ENCODE peak calls at places on chromosomes 1 and 21, in four cellular contexts. O is NCI-H345; Y is stimulated activated CD4-positive, alpha-beta T cell treated with anti-CD3 and anti-CD28 coated beads, Interleukin-12 subunit alpha, Interleukin-12 subunit beta, amount 100 ng/mL, for 48 hours; M is left lung. W is an unnamed sample.

GRCh38 chr1:21365036-21365435 is 74.8 kb upstream of the ECE1 start:
- DNase-seq in O (no peak), Y (no peak), M (no peak), W (no peak)

GRCh38 chr1:54299037-54299436 is 99.1 kb downstream of the MRPL37 start:
- DNase-seq in O (no peak), Y (no peak), M (peak; percentile 71), W (peak; percentile 58)

GRCh38 chr1:233295775-233296322 is 324 bp upstream of the PCNX2 start:
- DNase-seq in O (no peak), Y (no peak), M (no peak), W (no peak)

GRCh38 chr1:227225715-227226346 is 92.5 kb downstream of the CDC42BPA start:
- DNase-seq in O (no peak), Y (no peak), M (no peak), W (no peak)

GRCh38 chr1:53895421-53895820 is 1.4 kb downstream of the DIO1 start:
- DNase-seq in O (no peak), Y (no peak), M (no peak), W (no peak)

GRCh38 chr1:60822252-60822651 is 260.1 kb upstream of the NFIA start:
- DNase-seq in O (no peak), Y (no peak), M (no peak), W (no peak)

GRCh38 chr21:45138199-45139002 is 64.0 kb downstream of the ADARB1 start:
- DNase-seq in O (peak; percentile 47), Y (peak; percentile 68), M (no peak), W (peak; percentile 83)

GRCh38 chr1:197915797-197916686 is 1.1 kb upstream of the LHX9 start:
- DNase-seq in O (peak; percentile 82), Y (no peak), M (no peak), W (peak; percentile 58)

GRCh38 chr1:198443374-198444233 is 96.9 kb downstream of the ATP6V1G3 start:
- DNase-seq in O (no peak), Y (no peak), M (no peak), W (no peak)

GRCh38 chr1:118337346-118337745 is 152.3 kb upstream of the SPAG17 start:
- DNase-seq in O (no peak), Y (no peak), M (no peak), W (no peak)

GRCh38 chr1:22038036-22038435 is 14.5 kb upstream of the CDC42 start:
- DNase-seq in O (no peak), Y (no peak), M (no peak), W (no peak)

GRCh38 chr1:229843627-229844238 is 217.7 kb downstream of the URB2 start:
- DNase-seq in O (peak; percentile 42), Y (no peak), M (no peak), W (no peak)

GRCh38 chr1:66931548-66932124 is 6.8 kb downstream of the MIER1 start:
- DNase-seq in O (no peak), Y (no peak), M (no peak), W (no peak)

GRCh38 chr1:198465201-198466144 is 75.0 kb downstream of the ATP6V1G3 start:
- DNase-seq in O (peak; percentile 54), Y (no peak), M (no peak), W (no peak)

GRCh38 chr1:24123611-24124010 is 11.7 kb upstream of the MYOM3 start:
- DNase-seq in O (no peak), Y (no peak), M (no peak), W (peak; percentile 24)

GRCh38 chr21:31576428-31576827 is 83.1 kb upstream of the SOD1 start:
- DNase-seq in O (no peak), Y (no peak), M (no peak), W (no peak)

GRCh38 chr1:15442759-15443158 is 4.5 kb downstream of the CTRC start:
- DNase-seq in O (no peak), Y (no peak), M (no peak), W (no peak)

GRCh38 chr1:223161321-223161720 is 18.3 kb upstream of the TLR5 start:
- DNase-seq in O (no peak), Y (no peak), M (no peak), W (no peak)

GRCh38 chr1:182299728-182300581 is 91.6 kb downstream of the GLUL start:
- DNase-seq in O (peak; percentile 81), Y (no peak), M (peak; percentile 68), W (peak; percentile 61)

GRCh38 chr1:110198746-110199145 is 11.4 kb upstream of the KCNC4 start:
- DNase-seq in O (no peak), Y (no peak), M (no peak), W (no peak)

GRCh38 chr1:81999364-81999763 is 198.6 kb downstream of the ADGRL2 start:
- DNase-seq in O (no peak), Y (no peak), M (no peak), W (no peak)

GRCh38 chr1:170461362-170461761 is 70.6 kb upstream of the GORAB start:
- DNase-seq in O (no peak), Y (no peak), M (no peak), W (no peak)

GRCh38 chr1:79006564-79006963 is at the start of gene ADGRL4:
- DNase-seq in O (no peak), Y (no peak), M (no peak), W (peak; percentile 46)

GRCh38 chr1:53526451-53527101 is 67.4 kb downstream of the DMRTB1 start:
- DNase-seq in O (no peak), Y (no peak), M (peak; percentile 57), W (peak; percentile 57)

GRCh38 chr1:171174895-171175294 is 10.2 kb upstream of the FMO2 start:
- DNase-seq in O (no peak), Y (no peak), M (no peak), W (no peak)

GRCh38 chr1:5597171-5597864 is 394.9 kb downstream of the NPHP4 start:
- DNase-seq in O (no peak), Y (no peak), M (no peak), W (no peak)